ENCODE peak calls at places on chromosomes 16 and 17, in seven cellular contexts. L, X, P, I, O, H and F are unnamed samples.

GRCh38 chr17:40541873-40542561 is 23.3 kb downstream of the CCR7 start:
- DNase-seq in L (no peak), X (no peak), P (no peak), I (peak; percentile 69), O (no peak), H (no peak), F (no peak)

GRCh38 chr17:63437287-63438091 is 8.6 kb downstream of the CYB561 start:
- DNase-seq in L (no peak), X (no peak), P (no peak), I (peak; percentile 53), O (no peak), H (peak; percentile 42), F (no peak)

GRCh38 chr16:54213322-54213721 is 73.3 kb downstream of the IRX3 start:
- DNase-seq in L (no peak), X (no peak), P (no peak), I (no peak), O (no peak), H (no peak), F (no peak)

GRCh38 chr16:5056347-5056746 is 9.4 kb downstream of the C16orf89 start:
- DNase-seq in L (peak; percentile 18), X (peak; percentile 80), P (peak; percentile 46), I (peak; percentile 46), O (peak; percentile 90), H (peak; percentile 71), F (peak; percentile 45)

GRCh38 chr17:48627625-48628510 is 1.7 kb upstream of the HOXB9 start:
- DNase-seq in L (no peak), X (no peak), P (no peak), I (no peak), O (no peak), H (no peak), F (no peak)

GRCh38 chr17:4148611-4149308 is 5.8 kb downstream of the CYB5D2 start:
- DNase-seq in L (no peak), X (no peak), P (no peak), I (no peak), O (no peak), H (no peak), F (no peak)

GRCh38 chr17:76805319-76805718 is 62.9 kb upstream of the MGAT5B start:
- DNase-seq in L (peak; percentile 61), X (no peak), P (no peak), I (peak; percentile 62), O (no peak), H (no peak), F (no peak)

GRCh38 chr16:23141959-23142740 is 7.1 kb downstream of the USP31 start:
- DNase-seq in L (no peak), X (no peak), P (no peak), I (no peak), O (no peak), H (no peak), F (no peak)

GRCh38 chr17:41625602-41626001 is 1.2 kb upstream of the KRT17 start:
- DNase-seq in L (peak; percentile 71), X (no peak), P (no peak), I (no peak), O (no peak), H (no peak), F (no peak)

DNA sequence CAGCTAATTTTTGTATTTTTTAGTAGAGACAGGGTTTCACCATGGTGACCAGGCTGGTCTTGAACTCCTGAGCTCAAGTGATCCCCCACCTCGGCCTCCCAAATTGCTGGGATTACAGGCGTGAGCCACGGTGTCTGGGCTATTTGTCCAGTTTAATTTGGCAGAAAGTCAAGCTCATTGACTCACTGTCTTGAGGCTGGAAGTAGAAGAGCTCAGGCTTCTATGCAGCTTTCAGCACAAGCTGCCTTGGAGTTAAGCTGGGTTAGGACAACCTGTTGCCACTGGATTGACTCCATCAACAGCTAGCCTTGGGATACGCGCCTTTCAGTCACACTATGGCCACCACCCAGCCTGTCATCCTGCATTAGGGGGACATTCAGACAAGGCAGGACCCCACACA is 76.2 kb upstream of the DNAH17 start:
- DNase-seq in L (peak; percentile 58), X (no peak), P (no peak), I (peak; percentile 59), O (no peak), H (peak; percentile 3), F (no peak)
- TF ChIP-seq EZH2phosphoT487 in L (no peak), X (no peak), P (no peak), I (no peak), O (no peak), H (no peak), F (no peak)

GRCh38 chr16:11133344-11133921 is 122.6 kb downstream of the SOCS1 start:
- DNase-seq in L (peak; percentile 91), X (no peak), P (peak; percentile 93), I (peak; percentile 99), O (no peak), H (no peak), F (no peak)
- H3K4me3 ChIP-seq in L (peak overlapping the region; percentile 38), X (no peak overlapping the region), P (no peak overlapping the region), I (peak overlapping the region; percentile 34), O (no peak overlapping the region), H (no peak overlapping the region), F (no peak overlapping the region)

GRCh38 chr16:86885139-86885538 is 306.8 kb downstream of the FOXL1 start:
- DNase-seq in L (no peak), X (no peak), P (no peak), I (no peak), O (no peak), H (no peak), F (no peak)
- TF ChIP-seq EZH2phosphoT487 in L (no peak), X (no peak), P (no peak), I (no peak), O (no peak), H (no peak), F (no peak)

DNA sequence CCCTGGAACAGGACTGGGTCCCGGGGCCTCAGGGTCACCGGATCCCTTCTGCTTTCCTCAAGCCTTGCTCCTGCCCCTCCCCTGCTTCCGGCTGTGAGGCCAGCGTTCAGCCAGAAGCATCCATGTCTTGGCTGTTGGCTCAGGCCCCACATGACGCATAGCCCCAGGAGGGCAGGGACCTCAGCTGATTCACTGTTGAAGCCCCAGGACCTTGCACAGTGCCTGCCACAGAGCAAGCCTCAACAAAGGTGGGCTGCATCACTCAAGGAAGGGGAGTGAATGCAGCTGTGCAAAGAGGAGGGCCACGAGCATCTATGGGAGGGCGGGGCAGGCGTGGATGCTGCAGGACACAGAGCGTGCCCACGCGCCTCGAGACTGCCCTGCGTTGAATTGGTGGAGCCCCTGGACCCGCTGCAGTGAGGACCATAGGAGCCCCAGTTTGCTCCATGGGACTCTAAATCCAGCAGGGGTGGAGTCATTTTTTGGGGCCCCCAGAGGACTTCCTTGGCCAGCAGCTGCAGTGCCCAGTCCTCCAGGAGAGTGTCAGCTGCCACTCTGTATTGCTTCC is 28.2 kb upstream of the ITGA3 start:
- DNase-seq in L (peak; percentile 100), X (no peak), P (peak; percentile 67), I (peak; percentile 97), O (peak; percentile 36), H (peak; percentile 56), F (no peak)
- H3K4me3 ChIP-seq in L (peak overlapping the region; percentile 62), X (no peak overlapping the region), P (no peak overlapping the region), I (peak overlapping the region; percentile 69), O (peak overlapping the region; percentile 41), H (peak overlapping the region; percentile 46), F (no peak overlapping the region)

DNA sequence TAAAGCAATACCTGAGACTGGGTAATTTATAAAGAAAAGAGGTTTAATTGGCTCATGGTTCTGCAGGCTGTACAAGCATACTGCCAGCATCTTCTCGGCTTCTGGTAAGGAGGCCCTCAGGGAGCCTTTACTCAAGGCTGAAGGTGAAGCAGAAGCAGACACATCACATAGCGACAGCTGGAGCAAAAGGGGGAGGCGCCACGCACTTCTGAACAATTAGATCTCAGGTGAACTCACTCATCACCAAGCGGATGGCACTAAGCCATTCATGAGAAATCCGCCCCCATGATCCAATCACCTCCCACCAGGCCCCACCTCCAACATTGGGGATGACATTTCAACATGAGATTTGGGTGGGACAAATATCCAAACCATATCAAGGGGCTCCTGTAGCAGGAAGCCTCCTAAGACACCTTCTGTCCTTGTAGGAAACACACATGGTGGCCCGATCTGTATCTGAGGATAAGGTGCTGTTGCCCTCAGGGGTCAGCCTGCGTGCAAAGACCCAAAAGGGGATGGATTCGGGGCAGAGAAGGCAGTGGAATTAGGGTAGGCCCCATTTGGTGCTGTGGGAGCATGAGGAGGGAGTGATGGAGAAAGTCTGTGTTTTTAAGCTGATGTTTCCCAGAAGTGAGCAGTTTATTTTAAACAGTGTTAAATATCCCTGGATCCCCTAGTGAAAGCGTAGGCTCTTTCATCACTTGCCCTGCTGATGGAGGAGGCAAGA is 23.0 kb downstream of the IL21R start:
- DNase-seq in L (no peak), X (no peak), P (no peak), I (no peak), O (no peak), H (no peak), F (no peak)
- TF ChIP-seq EZH2phosphoT487 in L (no peak), X (no peak), P (no peak), I (no peak), O (no peak), H (no peak), F (no peak)

GRCh38 chr17:2975469-2975958 is 87.9 kb downstream of the OR1D5 start:
- DNase-seq in L (peak; percentile 74), X (no peak), P (no peak), I (no peak), O (no peak), H (peak; percentile 61), F (no peak)
- H3K4me3 ChIP-seq in L (peak overlapping the region; percentile 66), X (no peak overlapping the region), P (no peak overlapping the region), I (no peak overlapping the region), O (no peak overlapping the region), H (peak overlapping the region; percentile 44), F (no peak overlapping the region)

DNA sequence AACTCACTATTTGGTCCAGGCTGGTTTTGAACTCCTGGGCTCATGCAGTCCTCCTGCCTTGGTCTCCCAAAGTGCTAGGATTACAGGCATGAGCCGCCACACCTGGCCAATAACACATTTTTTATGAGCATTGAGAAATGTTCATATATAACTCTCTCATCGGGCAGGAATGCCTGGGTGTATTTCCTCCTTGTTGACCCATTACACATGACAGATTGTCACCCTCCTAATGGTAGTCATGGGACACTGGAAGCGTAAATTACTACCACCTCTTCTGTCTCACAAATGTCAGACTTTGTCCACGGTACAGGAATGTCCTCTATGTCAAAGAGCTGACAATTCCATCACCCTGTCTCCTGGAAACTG is 52.9 kb downstream of the VAT1L start:
- DNase-seq in L (no peak), X (no peak), P (peak; percentile 37), I (no peak), O (no peak), H (no peak), F (no peak)
- TF ChIP-seq EZH2phosphoT487 in L (no peak), X (no peak), P (no peak), I (no peak), O (no peak), H (no peak), F (no peak)

GRCh38 chr16:64426131-64426666 is 695.7 kb downstream of the CDH11 start:
- DNase-seq in L (no peak), X (no peak), P (no peak), I (no peak), O (no peak), H (no peak), F (no peak)

DNA sequence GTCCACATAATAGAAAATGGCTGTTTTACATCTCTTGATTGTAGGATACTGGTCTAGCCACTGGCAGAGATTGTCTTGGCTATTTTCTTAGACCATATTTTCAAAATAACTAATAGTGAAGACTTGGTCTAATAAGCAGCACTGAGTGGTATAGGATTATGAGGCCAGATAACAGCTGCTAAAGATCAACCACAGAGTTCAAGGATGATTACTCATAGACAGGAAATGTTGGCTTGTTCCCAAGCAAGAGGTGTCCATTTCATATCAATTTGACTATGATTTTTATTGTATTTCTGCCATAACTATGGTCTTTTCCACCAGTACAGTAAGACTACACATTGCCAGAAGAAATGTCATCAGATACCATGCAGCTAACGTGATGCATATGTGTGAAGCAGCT is 693.4 kb downstream of the CDH11 start:
- DNase-seq in L (peak; percentile 75), X (no peak), P (no peak), I (peak; percentile 62), O (no peak), H (peak; percentile 6), F (peak; percentile 42)
- H3K4me3 ChIP-seq in L (no peak overlapping the region), X (no peak overlapping the region), P (no peak overlapping the region), I (no peak overlapping the region), O (no peak overlapping the region), H (no peak overlapping the region), F (no peak overlapping the region)